ENCODE peak calls at places on chromosomes 12 and 14, in six cellular contexts. P, R, D, B, X and Z are unnamed samples.

GRCh38 chr12:106780010-106780625 is 5.6 kb downstream of the RIC8B start:
- DNase-seq in P (peak; percentile 32), R (no peak), D (peak; percentile 7), B (no peak), X (no peak), Z (peak; percentile 10)

GRCh38 chr12:107131832-107132616 is 38.7 kb upstream of the CRY1 start:
- DNase-seq in P (peak; percentile 72), R (no peak), D (peak; percentile 65), B (peak; percentile 3), X (no peak), Z (peak; percentile 42)

GRCh38 chr14:51176819-51177218 is 63.2 kb upstream of the TMX1 start:
- DNase-seq in P (no peak), R (no peak), D (no peak), B (no peak), X (no peak), Z (no peak)

GRCh38 chr12:114400925-114401324 is 5.0 kb downstream of the TBX5 start:
- DNase-seq in P (no peak), R (peak; percentile 57), D (no peak), B (no peak), X (peak; percentile 51), Z (no peak)

GRCh38 chr12:64679487-64679983 is 69.2 kb downstream of the RASSF3 start:
- DNase-seq in P (peak; percentile 91), R (peak; percentile 90), D (peak; percentile 92), B (no peak), X (peak; percentile 79), Z (no peak)

GRCh38 chr12:97323154-97323553 is 139.4 kb upstream of the RMST start:
- DNase-seq in P (no peak), R (no peak), D (no peak), B (no peak), X (no peak), Z (no peak)

GRCh38 chr14:52351191-52351560 is 37.1 kb downstream of the PTGER2 start:
- DNase-seq in P (no peak), R (no peak), D (no peak), B (no peak), X (no peak), Z (no peak)

GRCh38 chr14:105466491-105467248 is 8.0 kb upstream of the CRIP2 start:
- DNase-seq in P (no peak), R (no peak), D (no peak), B (no peak), X (peak; percentile 94), Z (no peak)

GRCh38 chr14:97298331-97298730 is 501.1 kb downstream of the VRK1 start:
- DNase-seq in P (peak; percentile 7), R (no peak), D (no peak), B (no peak), X (no peak), Z (no peak)

GRCh38 chr12:3727877-3728632 is 24.9 kb downstream of the CRACR2A start:
- DNase-seq in P (no peak), R (no peak), D (no peak), B (no peak), X (no peak), Z (no peak)

GRCh38 chr12:56220611-56221232 is 1.0 kb downstream of the RNF41 start:
- DNase-seq in P (no peak), R (no peak), D (peak; percentile 51), B (no peak), X (no peak), Z (no peak)

GRCh38 chr14:54366726-54367707 is 29.8 kb upstream of the CDKN3 start:
- DNase-seq in P (peak; percentile 73), R (no peak), D (peak; percentile 69), B (no peak), X (peak; percentile 42), Z (no peak)

GRCh38 chr14:93369393-93370266 is 22.6 kb downstream of the COX8C start:
- DNase-seq in P (no peak), R (no peak), D (no peak), B (no peak), X (no peak), Z (no peak)

GRCh38 chr12:92544321-92544720 is 158.5 kb upstream of the PLEKHG7 start:
- DNase-seq in P (no peak), R (no peak), D (peak; percentile 12), B (no peak), X (no peak), Z (no peak)

GRCh38 chr12:118402251-118402650 is 25.9 kb downstream of the SUDS3 start:
- DNase-seq in P (no peak), R (no peak), D (peak; percentile 16), B (peak; percentile 64), X (no peak), Z (no peak)

GRCh38 chr14:66918527-66918926 is 270.7 kb upstream of the GARIN2 start:
- DNase-seq in P (no peak), R (no peak), D (no peak), B (no peak), X (no peak), Z (no peak)

GRCh38 chr12:4196805-4197420 is 76.6 kb upstream of the CCND2 start:
- DNase-seq in P (no peak), R (no peak), D (no peak), B (no peak), X (no peak), Z (no peak)

GRCh38 chr12:106296179-106296877 is 6.2 kb upstream of the TCP11L2 start:
- DNase-seq in P (peak; percentile 69), R (no peak), D (no peak), B (no peak), X (no peak), Z (no peak)

GRCh38 chr14:35140718-35141581 is 18.6 kb downstream of the PRORP start:
- DNase-seq in P (no peak), R (no peak), D (peak; percentile 51), B (no peak), X (no peak), Z (no peak)

GRCh38 chr12:30110970-30111586 is 327.3 kb upstream of the TMTC1 start:
- DNase-seq in P (no peak), R (no peak), D (peak; percentile 93), B (no peak), X (no peak), Z (no peak)

GRCh38 chr12:109452489-109452888 is 24.6 kb downstream of the KCTD10 start:
- DNase-seq in P (no peak), R (no peak), D (no peak), B (no peak), X (no peak), Z (no peak)

GRCh38 chr12:53048033-53048779 is 1.7 kb upstream of the TNS2 start:
- DNase-seq in P (peak; percentile 84), R (peak; percentile 86), D (peak; percentile 41), B (no peak), X (peak; percentile 88), Z (no peak)

GRCh38 chr12:6563448-6564050 is 4.5 kb downstream of the NOP2 start:
- DNase-seq in P (peak; percentile 69), R (no peak), D (peak; percentile 44), B (no peak), X (peak; percentile 49), Z (no peak)

GRCh38 chr12:32273712-32274111 is 125.6 kb upstream of the FGD4 start:
- DNase-seq in P (no peak), R (no peak), D (no peak), B (no peak), X (no peak), Z (no peak)
- H3K4me3 ChIP-seq in P (no peak overlapping the region), R (no peak overlapping the region), D (no peak overlapping the region), B (no peak overlapping the region), X (no peak overlapping the region), Z (no peak overlapping the region)

DNA sequence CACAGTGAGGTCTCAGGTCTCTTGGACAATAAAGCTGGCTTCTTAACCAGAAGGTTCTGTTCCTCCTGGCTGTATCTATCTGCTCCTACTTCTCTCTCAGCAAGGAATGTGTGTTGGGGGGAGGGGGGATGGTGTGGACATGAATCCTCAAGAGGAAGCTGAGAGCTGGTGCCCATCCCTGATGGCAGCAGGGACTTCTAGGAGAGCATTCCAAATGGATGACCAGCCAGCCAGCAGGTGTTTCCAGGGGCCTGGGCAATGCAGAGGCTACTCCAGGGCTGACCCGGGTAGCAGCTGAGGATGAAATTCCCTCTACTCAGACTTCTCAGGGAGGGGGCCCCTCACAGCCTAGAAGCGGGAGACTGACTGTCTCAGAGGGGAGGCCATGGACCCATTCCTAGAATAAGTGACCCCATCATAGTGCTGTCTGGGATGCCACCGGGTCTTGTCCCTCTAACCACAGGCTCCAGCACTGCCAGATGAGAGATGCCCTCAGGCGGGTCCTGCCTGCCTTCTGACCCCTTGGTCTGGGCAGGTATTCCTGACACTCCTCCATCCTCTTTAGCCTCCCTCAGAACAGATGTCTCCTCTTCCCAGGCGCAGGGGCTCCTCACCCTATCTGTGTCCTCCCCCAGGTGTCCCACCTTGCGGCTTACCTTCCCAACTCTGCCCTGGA is 1.2 kb downstream of the RAB15 start:
- DNase-seq in P (peak; percentile 46), R (no peak), D (peak; percentile 23), B (no peak), X (no peak), Z (no peak)
- H3K4me3 ChIP-seq in P (peak overlapping the region; percentile 61), R (no peak overlapping the region), D (peak overlapping the region; percentile 65), B (no peak overlapping the region), X (peak overlapping the region; percentile 66), Z (peak overlapping the region; percentile 44)

DNA sequence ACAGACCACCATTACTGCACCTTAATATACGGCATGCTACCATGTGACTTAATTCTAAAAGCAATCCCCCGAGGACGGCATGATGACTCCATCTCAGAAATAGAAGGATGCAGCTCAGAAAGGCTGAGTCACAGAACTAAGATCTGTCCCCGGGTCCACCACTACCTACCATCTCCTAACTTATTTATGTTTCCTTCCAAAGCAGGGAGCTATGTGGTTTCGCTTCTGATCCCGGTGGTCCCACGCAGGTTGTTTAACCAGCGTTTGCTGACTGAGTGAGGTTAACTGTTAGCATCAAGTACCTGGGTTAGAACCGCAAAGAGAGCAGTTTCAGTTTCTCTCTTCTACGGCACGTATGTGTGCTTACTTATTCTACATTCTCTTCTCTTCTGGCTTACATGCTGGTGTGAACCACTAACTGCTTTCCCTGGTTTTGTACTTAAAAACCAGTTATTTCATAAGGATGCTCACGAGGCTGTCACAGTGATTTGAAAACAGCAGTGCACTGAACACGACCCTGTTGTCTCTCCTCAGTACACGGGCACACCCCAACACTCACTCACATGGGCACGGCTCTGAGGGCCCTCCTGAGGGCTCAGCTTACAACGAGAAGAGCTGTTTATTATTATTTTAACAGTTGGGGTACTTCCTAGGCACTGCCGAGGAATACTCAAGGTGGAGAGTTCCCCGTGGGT is 66.7 kb downstream of the CCDC88C start:
- DNase-seq in P (no peak), R (no peak), D (no peak), B (no peak), X (no peak), Z (no peak)
- H3K4me3 ChIP-seq in P (no peak overlapping the region), R (no peak overlapping the region), D (no peak overlapping the region), B (no peak overlapping the region), X (no peak overlapping the region), Z (no peak overlapping the region)

DNA sequence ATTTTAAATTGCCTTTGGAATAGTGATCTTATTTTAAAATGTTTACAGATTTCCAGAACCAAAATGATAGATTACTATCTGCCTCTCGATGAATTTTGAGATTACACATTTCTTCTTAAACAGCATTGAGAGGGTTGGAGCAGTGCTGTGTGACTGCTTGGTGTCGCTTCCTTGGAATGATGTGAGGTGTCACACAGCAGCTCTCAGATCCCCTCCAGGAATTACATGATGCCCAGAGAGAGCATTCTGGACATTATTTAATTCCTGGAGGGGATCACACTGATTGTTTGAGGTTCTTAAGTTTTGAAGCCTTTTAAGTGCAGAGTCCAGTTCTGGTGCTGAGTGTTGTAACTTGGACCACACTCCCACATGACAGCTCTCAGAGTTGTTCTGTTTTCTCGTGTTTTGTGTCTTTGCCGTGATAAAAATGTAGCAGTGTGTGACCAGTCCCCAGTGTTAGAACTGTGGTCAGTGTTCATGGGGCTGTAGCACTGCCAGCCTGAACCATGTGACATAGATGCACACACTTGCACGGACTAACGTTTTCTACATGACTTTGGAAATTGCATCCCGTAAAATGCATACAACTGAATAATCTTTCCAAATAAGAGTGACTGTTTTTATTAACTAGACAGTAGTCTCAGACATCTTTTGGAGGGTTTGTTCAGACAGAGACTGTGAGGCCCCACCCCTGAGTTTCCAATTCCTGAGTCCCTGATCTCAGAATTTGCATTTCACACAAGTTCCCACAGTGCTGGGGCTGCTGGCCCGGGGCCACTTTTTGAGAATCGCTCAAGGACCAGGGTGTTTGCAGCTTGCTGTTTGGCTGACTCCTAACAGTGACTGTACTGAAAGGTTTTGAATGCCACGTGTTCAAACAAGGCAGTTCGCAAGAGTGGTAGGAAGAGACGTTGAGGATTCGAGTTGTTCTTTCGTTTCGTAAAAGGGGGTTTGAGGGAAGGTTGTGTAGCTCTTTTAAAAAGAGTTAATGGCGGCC is 26.0 kb downstream of the XRCC3 start:
- DNase-seq in P (no peak), R (no peak), D (no peak), B (no peak), X (peak; percentile 60), Z (no peak)
- H3K4me3 ChIP-seq in P (no peak overlapping the region), R (no peak overlapping the region), D (no peak overlapping the region), B (no peak overlapping the region), X (no peak overlapping the region), Z (no peak overlapping the region)